ENCODE peak calls at places on chromosomes 11 and 22, in seven cellular contexts. K is AG04450, Q is trophoblast cell, E is HepG2, Y is NT2/D1, I is sigmoid colon, T is aorta. D is an unnamed sample. For H3K27me3, the result is how much of the 10 kb centered on the place peaks cover.

GRCh38 chr22:22086501-22087158 is 104.0 kb upstream of the TOP3B start:
- DNase-seq in I (no peak), Y (no peak), E (no peak), T (no peak), K (no peak), Q (no peak), D (no peak)

GRCh38 chr11:126416542-126417090 is 61.1 kb downstream of the ST3GAL4 start:
- DNase-seq in Q (peak), Y (no peak), T (peak), E (no peak), I (peak), K (no peak), D (no peak)

GRCh38 chr22:44151661-44152060 is 29.1 kb upstream of the PARVG start:
- DNase-seq in Q (no peak), K (peak), E (no peak), T (no peak), Y (no peak), I (no peak), D (peak)

GRCh38 chr22:40000171-40000570 is 5.4 kb downstream of the FAM83F start:
- DNase-seq in Q (no peak), T (peak), E (no peak), Y (no peak), I (no peak), K (no peak), D (no peak)

GRCh38 chr11:118921121-118921928 is 4.4 kb downstream of the BCL9L start:
- DNase-seq in Y (no peak), E (peak), K (no peak), T (peak), I (peak), Q (peak), D (no peak)

GRCh38 chr22:29134448-29134847 is 61.6 kb downstream of the KREMEN1 start:
- DNase-seq in E (no peak), I (no peak), T (no peak), Y (no peak), K (no peak), Q (no peak), D (no peak)

GRCh38 chr11:130473056-130473794 is 24.8 kb downstream of the ADAMTS15 start:
- DNase-seq in I (no peak), Y (no peak), E (no peak), Q (no peak), T (no peak), K (no peak), D (no peak)

GRCh38 chr22:29706493-29706892 is 13.3 kb upstream of the CABP7 start:
- DNase-seq in Y (no peak), I (no peak), T (no peak), Q (no peak), E (no peak), K (no peak), D (no peak)

GRCh38 chr11:44030996-44031395 is 16.8 kb upstream of the ACCSL start:
- DNase-seq in E (no peak), Y (no peak), I (no peak), T (no peak), Q (no peak), K (no peak), D (no peak)

GRCh38 chr22:42296381-42296853 is 26.0 kb upstream of the TCF20 start:
- DNase-seq in K (no peak), Y (no peak), T (no peak), E (no peak), I (peak), Q (no peak), D (no peak)

GRCh38 chr11:130423541-130424155 is 4.8 kb downstream of the ADAMTS8 start:
- DNase-seq in E (no peak), Q (no peak), T (no peak), K (no peak), I (no peak), Y (no peak), D (no peak)

GRCh38 chr11:59216654-59217640 is 4.2 kb upstream of the MPEG1 start:
- DNase-seq in Q (no peak), T (no peak), Y (no peak), I (peak), K (no peak), E (no peak), D (no peak)

GRCh38 chr11:12111482-12112149 is 1.2 kb downstream of the MICAL2 start:
- DNase-seq in I (no peak), T (peak), K (no peak), E (no peak), Y (no peak), Q (no peak), D (no peak)

GRCh38 chr11:98568011-98568410 is 452.7 kb upstream of the CNTN5 start:
- DNase-seq in Y (no peak), E (no peak), Q (no peak), K (no peak), T (no peak), I (no peak), D (no peak)

GRCh38 chr11:121741954-121742361 is 289.2 kb upstream of the SORL1-AS1 start:
- DNase-seq in Y (no peak), Q (no peak), I (peak), T (peak), K (no peak), E (no peak), D (no peak)

GRCh38 chr22:41332217-41332616 is 30.9 kb downstream of the ZC3H7B start:
- DNase-seq in E (no peak), I (no peak), Q (no peak), K (no peak), Y (no peak), T (no peak), D (no peak)

GRCh38 chr11:10751581-10751940 is 515 bp downstream of the CTR9 start:
- DNase-seq in Y (no peak), E (no peak), I (no peak), Q (no peak), K (no peak), T (no peak), D (no peak)

GRCh38 chr11:78860720-78861422 is 286.2 kb upstream of the NARS2 start:
- DNase-seq in K (no peak), T (no peak), Y (peak), I (no peak), E (no peak), Q (no peak), D (no peak)

GRCh38 chr22:37184380-37184755 is 3.7 kb downstream of the C1QTNF6 start:
- DNase-seq in I (no peak), E (no peak), K (no peak), T (peak), Y (no peak), Q (peak), D (no peak)

GRCh38 chr11:118679483-118679882 is at the start of gene TREH:
- DNase-seq in Q (no peak), E (peak), I (no peak), K (no peak), T (peak), Y (no peak), D (no peak)

GRCh38 chr11:19711911-19712280 is 741 bp upstream of the NAV2 start:
- DNase-seq in T (no peak), E (no peak), Q (no peak), Y (peak), I (no peak), K (no peak), D (no peak)

GRCh38 chr11:1388763-1389102 is 1.0 kb upstream of the BRSK2 start:
- DNase-seq in I (no peak), T (no peak), K (no peak), Q (no peak), Y (no peak), E (no peak), D (no peak)

GRCh38 chr11:62370743-62371440 is 33.6 kb downstream of the ASRGL1 start:
- DNase-seq in Q (no peak), E (no peak), I (no peak), K (no peak), T (no peak), Y (no peak), D (no peak)

GRCh38 chr22:38782402-38783094 is 11.4 kb downstream of the DNAL4 start:
- DNase-seq in I (no peak), K (no peak), T (no peak), Y (no peak), Q (no peak), E (no peak), D (no peak)

GRCh38 chr11:97454988-97455387 is 1065.2 kb downstream of the JRKL start:
- DNase-seq in K (no peak), T (no peak), I (no peak), E (peak), Q (no peak), Y (no peak), D (no peak)

GRCh38 chr11:18697581-18697980 is 998 bp upstream of the TMEM86A start:
- DNase-seq in I (peak), Q (no peak), K (no peak), E (no peak), T (no peak), Y (no peak), D (no peak)

GRCh38 chr11:34317666-34318065 is 40.1 kb downstream of the ABTB2 start:
- DNase-seq in K (no peak), T (no peak), Y (no peak), Q (no peak), I (no peak), E (no peak), D (no peak)

GRCh38 chr11:29452131-29452530 is 564.7 kb downstream of the KCNA4 start:
- DNase-seq in Y (no peak), E (no peak), K (no peak), I (no peak), T (no peak), Q (no peak), D (no peak)

GRCh38 chr11:27390959-27391326 is 27.9 kb upstream of the CCDC34 start:
- DNase-seq in I (no peak), Y (no peak), T (no peak), Q (peak), K (no peak), E (no peak), D (peak)

GRCh38 chr11:119206512-119207299 is 567 bp downstream of the CBL start:
- DNase-seq in E (no peak), I (peak), Y (peak), K (no peak), Q (no peak), T (peak), D (no peak)

GRCh38 chr11:134862168-134862567 is 450.1 kb upstream of the B3GAT1 start:
- DNase-seq in E (no peak), K (no peak), T (no peak), I (no peak), Q (no peak), Y (no peak), D (no peak)

GRCh38 chr11:815675-816432 is 2.9 kb upstream of the PNPLA2 start:
- DNase-seq in K (no peak), Q (no peak), E (no peak), I (no peak), Y (no peak), T (no peak), D (no peak)

GRCh38 chr22:24707477-24707816 is 67.1 kb downstream of the PIWIL3 start:
- DNase-seq in T (no peak), Q (no peak), I (no peak), K (no peak), E (no peak), Y (no peak), D (no peak)

GRCh38 chr11:69841170-69841858 is 22.1 kb upstream of the FGF3 start:
- DNase-seq in I (no peak), K (no peak), Q (no peak), T (no peak), E (no peak), Y (no peak), D (no peak)
- H3K27me3 ChIP-seq in I (under half), K (under half), Q (under half), T (under half), E (under half), Y (under half), D (under half)

GRCh38 chr11:77851513-77851912 is 30.6 kb downstream of the AAMDC start:
- DNase-seq in K (no peak), T (no peak), Q (peak), Y (no peak), I (no peak), E (no peak), D (no peak)
- H3K27me3 ChIP-seq in K (under half), T (under half), Q (under half), Y (under half), I (under half), E (under half), D (under half)

GRCh38 chr11:3220101-3220500 is 1.5 kb upstream of the MRGPRG start:
- DNase-seq in T (peak), Q (no peak), Y (no peak), E (no peak), I (no peak), K (no peak), D (no peak)
- H3K27me3 ChIP-seq in T (under half), Q (under half), Y (under half), E (half or more), I (under half), K (half or more), D (under half)

DNA sequence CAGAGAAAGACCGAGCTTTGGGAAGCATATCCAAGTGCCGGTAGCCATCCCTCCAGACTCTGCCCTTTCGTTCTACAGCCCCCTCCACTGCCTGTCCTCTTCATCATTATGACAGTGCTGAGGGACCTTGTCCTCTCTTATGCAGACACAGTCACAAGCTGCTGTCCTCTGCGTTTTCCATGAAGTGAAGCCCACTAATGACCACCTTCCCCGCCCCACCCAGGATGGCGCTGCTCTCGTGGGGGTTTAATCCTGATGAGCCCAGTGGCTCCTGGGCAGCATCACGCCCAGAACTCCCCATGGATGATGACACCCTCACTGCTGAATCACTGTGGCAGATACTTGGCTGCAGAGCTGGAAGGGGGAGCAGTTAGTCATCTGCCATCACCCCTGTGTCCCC is 157.8 kb downstream of the PKNOX2 start:
- DNase-seq in E (no peak), I (no peak), T (no peak), Q (no peak), Y (no peak), K (no peak), D (no peak)
- H3K27me3 ChIP-seq in E (under half), I (under half), T (under half), Q (under half), Y (under half), K (under half), D (under half)

D was measured in BJ.